ENCODE peak calls at places on chromosomes 11 and 22, in five cellular contexts. X, A, N, B and P are unnamed samples.

GRCh38 chr11:80838153-80838552 is 1397.3 kb upstream of the TENM4 start:
- DNase-seq in X (no peak), A (no peak), N (no peak), B (no peak), P (no peak)

GRCh38 chr11:47391077-47391583 is 12.8 kb upstream of the SPI1 start:
- DNase-seq in X (no peak), A (no peak), N (no peak), B (no peak), P (no peak)

GRCh38 chr11:115958089-115959000 is 454.1 kb upstream of the CADM1 start:
- DNase-seq in X (no peak), A (no peak), N (no peak), B (no peak), P (no peak)

GRCh38 chr11:78860720-78861422 is 286.2 kb upstream of the NARS2 start:
- DNase-seq in X (peak), A (no peak), N (no peak), B (peak), P (peak)

GRCh38 chr11:2375964-2376551 is 1.1 kb upstream of the CD81 start:
- DNase-seq in X (no peak), A (no peak), N (no peak), B (no peak), P (no peak)

GRCh38 chr11:128310676-128311445 is 276.5 kb downstream of the ETS1 start:
- DNase-seq in X (peak), A (no peak), N (no peak), B (peak), P (no peak)

GRCh38 chr11:108122166-108122628 is 830 bp downstream of the ACAT1 start:
- DNase-seq in X (no peak), A (no peak), N (no peak), B (peak), P (peak)

GRCh38 chr11:3001496-3001895 is 9.4 kb upstream of the NAP1L4 start:
- DNase-seq in X (no peak), A (no peak), N (no peak), B (no peak), P (no peak)

GRCh38 chr22:32827061-32827602 is 25.6 kb downstream of the TIMP3 start:
- DNase-seq in X (no peak), A (no peak), N (no peak), B (no peak), P (no peak)

GRCh38 chr11:10329935-10330334 is 25.1 kb downstream of the ADM start:
- DNase-seq in X (no peak), A (no peak), N (no peak), B (peak), P (peak)

GRCh38 chr22:50236731-50237409 is 8.0 kb downstream of the TUBGCP6 start:
- DNase-seq in X (no peak), A (no peak), N (no peak), B (peak), P (peak)

GRCh38 chr11:131693756-131694155 is 323.3 kb downstream of the NTM start:
- DNase-seq in X (no peak), A (no peak), N (no peak), B (no peak), P (no peak)

GRCh38 chr22:49322861-49323622 is 504.6 kb downstream of the BRD1 start:
- DNase-seq in X (no peak), A (no peak), N (no peak), B (no peak), P (no peak)

GRCh38 chr22:35432226-35432905 is 32.4 kb downstream of the MCM5 start:
- DNase-seq in X (no peak), A (no peak), N (no peak), B (no peak), P (no peak)

GRCh38 chr22:37462983-37463382 is 23.2 kb downstream of the MFNG start:
- DNase-seq in X (no peak), A (no peak), N (no peak), B (peak), P (peak)

GRCh38 chr11:110338684-110339083 is 42.3 kb upstream of the RDX start:
- DNase-seq in X (no peak), A (no peak), N (no peak), B (no peak), P (no peak)

GRCh38 chr11:45921561-45922424 is 663 bp upstream of the LARGE2 start:
- DNase-seq in X (no peak), A (no peak), N (peak), B (no peak), P (no peak)

GRCh38 chr22:38243007-38243775 is 29.6 kb downstream of the TMEM184B start:
- DNase-seq in X (no peak), A (no peak), N (no peak), B (peak), P (no peak)

GRCh38 chr11:5929984-5930383 is 12.1 kb upstream of the OR56A3 start:
- DNase-seq in X (no peak), A (no peak), N (no peak), B (no peak), P (no peak)

GRCh38 chr11:91686700-91687099 is 537.9 kb upstream of the FAT3 start:
- DNase-seq in X (no peak), A (no peak), N (no peak), B (no peak), P (no peak)

GRCh38 chr11:113994077-113994954 is 19.4 kb downstream of the HTR3A start:
- DNase-seq in X (peak), A (no peak), N (peak), B (no peak), P (peak)

GRCh38 chr22:32558681-32559355 is 84.2 kb downstream of the FBXO7 start:
- DNase-seq in X (peak), A (peak), N (no peak), B (peak), P (peak)

GRCh38 chr22:48953103-48953720 is 874.5 kb downstream of the BRD1 start:
- DNase-seq in X (no peak), A (no peak), N (no peak), B (no peak), P (no peak)

GRCh38 chr22:30045901-30046715 is 34.2 kb upstream of the HORMAD2 start:
- DNase-seq in X (no peak), A (no peak), N (no peak), B (no peak), P (no peak)

GRCh38 chr22:50074056-50074455 is 11.2 kb downstream of the MLC1 start:
- DNase-seq in X (no peak), A (no peak), N (no peak), B (no peak), P (no peak)

GRCh38 chr11:1195690-1196515 is 27.0 kb upstream of the MUC5B start:
- DNase-seq in X (no peak), A (no peak), N (no peak), B (no peak), P (no peak)

GRCh38 chr11:1401656-1402221 is 12.0 kb downstream of the BRSK2 start:
- DNase-seq in X (peak), A (peak), N (peak), B (peak), P (peak)

GRCh38 chr11:107825875-107826274 is 32.7 kb downstream of the SLC35F2 start:
- DNase-seq in X (no peak), A (no peak), N (no peak), B (no peak), P (no peak)

GRCh38 chr11:1568451-1568911 is 3.6 kb downstream of the DUSP8 start:
- DNase-seq in X (no peak), A (no peak), N (peak), B (no peak), P (no peak)

GRCh38 chr11:76599041-76600013 is 71.2 kb downstream of the LRRC32 start:
- DNase-seq in X (no peak), A (no peak), N (no peak), B (peak), P (peak)